ENCODE peak calls at places on chromosomes 4 and X, in six cellular contexts. Q is MM.1S, J is IMR-90, R is uterus, I is gastrocnemius medialis, Y is pancreas. B is an unnamed sample. For H3K4me1, the result is how much of the 10 kb centered on the place peaks cover.

GRCh38 chrX:140141444-140142029 is 176.2 kb upstream of the CXorf66 start:
- DNase-seq in I (no peak), J (peak), Y (no peak), R (no peak), Q (peak), B (peak)

GRCh38 chr4:89665662-89666061 is 171.3 kb downstream of the SNCA start:
- DNase-seq in R (no peak), Q (no peak), J (no peak), I (no peak), Y (no peak), B (no peak)

GRCh38 chr4:82401600-82401999 is 27.8 kb upstream of the HNRNPD start:
- DNase-seq in Q (no peak), Y (no peak), J (no peak), I (no peak), R (no peak), B (no peak)

GRCh38 chrX:153992180-153992579 is 19.6 kb downstream of the TMEM187 start:
- DNase-seq in Q (no peak), R (no peak), I (no peak), J (no peak), Y (no peak), B (no peak)

GRCh38 chr4:139154952-139155557 is 22.0 kb downstream of the ELF2 start:
- DNase-seq in I (no peak), J (no peak), R (no peak), Q (no peak), Y (no peak), B (no peak)

GRCh38 chr4:109207060-109207459 is 95.4 kb downstream of the COL25A1 start:
- DNase-seq in Y (no peak), R (no peak), Q (no peak), I (peak), J (peak), B (no peak)

GRCh38 chrX:15468036-15468435 is 25.1 kb downstream of the PIR start:
- DNase-seq in I (peak), J (peak), Y (no peak), R (peak), Q (no peak), B (no peak)

GRCh38 chr4:56995525-56995924 is 16.8 kb downstream of the POLR2B start:
- DNase-seq in J (peak), Q (no peak), R (peak), I (no peak), Y (no peak), B (no peak)

GRCh38 chr4:94516999-94517398 is 65.3 kb downstream of the PDLIM5 start:
- DNase-seq in Y (no peak), I (no peak), Q (no peak), R (peak), J (peak), B (no peak)

GRCh38 chr4:94523033-94523590 is 71.4 kb downstream of the PDLIM5 start:
- DNase-seq in Q (no peak), R (no peak), J (no peak), I (no peak), Y (no peak), B (no peak)

GRCh38 chr4:94519019-94519418 is 67.3 kb downstream of the PDLIM5 start:
- DNase-seq in J (no peak), I (no peak), Q (no peak), R (no peak), Y (no peak), B (no peak)

GRCh38 chr4:94517492-94517891 is 65.8 kb downstream of the PDLIM5 start:
- DNase-seq in R (no peak), I (no peak), J (no peak), Q (no peak), Y (no peak), B (no peak)

GRCh38 chr4:94519925-94520789 is 68.4 kb downstream of the PDLIM5 start:
- DNase-seq in Y (no peak), J (no peak), R (no peak), I (no peak), Q (no peak), B (no peak)
- H3K4me1 ChIP-seq in Y (under half), J (under half), R (under half), I (half or more), Q (under half), B (under half)

GRCh38 chr4:37780444-37781133 is 45.9 kb upstream of the PGM2 start:
- DNase-seq in Q (peak), Y (no peak), J (no peak), I (no peak), R (no peak), B (peak)
- TF ChIP-seq CTCF in Q (no peak), Y (no peak), J (no peak), I (no peak), R (no peak), B (no peak)

DNA sequence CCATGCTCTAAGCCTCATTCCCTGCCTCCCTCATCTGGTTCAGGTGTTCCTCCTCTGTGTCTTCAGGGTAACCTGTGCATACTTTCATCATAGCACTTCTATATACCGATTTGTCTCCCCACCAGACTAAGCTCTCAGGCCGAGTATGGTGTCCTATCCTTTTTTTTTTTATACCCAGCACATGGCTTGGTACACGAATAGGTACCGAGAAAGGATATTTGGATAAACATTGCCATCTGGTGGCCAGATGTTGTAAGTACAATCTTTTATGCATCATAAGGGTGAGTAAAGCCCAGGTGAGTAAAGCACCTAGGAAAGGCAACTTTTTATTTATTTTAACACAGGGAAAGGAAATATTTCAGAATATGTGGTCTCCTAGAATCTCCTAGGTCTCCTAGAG is 68.4 kb downstream of the MID2 start:
- DNase-seq in I (no peak), Y (no peak), Q (peak), R (no peak), J (peak), B (peak)
- H3K4me3 ChIP-seq in I (no peak), Y (no peak), Q (no peak), R (no peak), J (no peak), B (no peak)

DNA sequence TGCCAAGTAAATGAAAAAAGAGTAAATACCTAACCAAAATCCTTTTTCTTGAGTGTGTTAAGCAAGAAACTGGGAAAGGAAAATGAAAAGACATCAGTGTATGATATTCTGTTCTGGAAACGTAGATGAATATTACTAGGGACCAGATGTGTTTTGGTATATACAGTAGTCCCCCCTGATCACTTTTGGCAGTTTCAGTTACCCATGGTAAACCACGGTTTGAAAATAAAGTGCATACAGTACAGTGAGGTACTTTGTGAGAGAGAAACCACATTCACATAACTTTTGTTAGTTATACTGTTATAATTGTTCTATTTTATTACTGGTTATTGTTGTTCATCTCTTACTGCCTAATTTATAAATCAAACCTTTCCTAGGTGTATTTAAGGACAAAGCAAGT is 250.9 kb downstream of the TENM3 start:
- DNase-seq in I (no peak), Y (no peak), R (no peak), Q (peak), J (no peak), B (no peak)
- H3K4me1 ChIP-seq in I (under half), Y (under half), R (under half), Q (under half), J (under half), B (under half)

DNA sequence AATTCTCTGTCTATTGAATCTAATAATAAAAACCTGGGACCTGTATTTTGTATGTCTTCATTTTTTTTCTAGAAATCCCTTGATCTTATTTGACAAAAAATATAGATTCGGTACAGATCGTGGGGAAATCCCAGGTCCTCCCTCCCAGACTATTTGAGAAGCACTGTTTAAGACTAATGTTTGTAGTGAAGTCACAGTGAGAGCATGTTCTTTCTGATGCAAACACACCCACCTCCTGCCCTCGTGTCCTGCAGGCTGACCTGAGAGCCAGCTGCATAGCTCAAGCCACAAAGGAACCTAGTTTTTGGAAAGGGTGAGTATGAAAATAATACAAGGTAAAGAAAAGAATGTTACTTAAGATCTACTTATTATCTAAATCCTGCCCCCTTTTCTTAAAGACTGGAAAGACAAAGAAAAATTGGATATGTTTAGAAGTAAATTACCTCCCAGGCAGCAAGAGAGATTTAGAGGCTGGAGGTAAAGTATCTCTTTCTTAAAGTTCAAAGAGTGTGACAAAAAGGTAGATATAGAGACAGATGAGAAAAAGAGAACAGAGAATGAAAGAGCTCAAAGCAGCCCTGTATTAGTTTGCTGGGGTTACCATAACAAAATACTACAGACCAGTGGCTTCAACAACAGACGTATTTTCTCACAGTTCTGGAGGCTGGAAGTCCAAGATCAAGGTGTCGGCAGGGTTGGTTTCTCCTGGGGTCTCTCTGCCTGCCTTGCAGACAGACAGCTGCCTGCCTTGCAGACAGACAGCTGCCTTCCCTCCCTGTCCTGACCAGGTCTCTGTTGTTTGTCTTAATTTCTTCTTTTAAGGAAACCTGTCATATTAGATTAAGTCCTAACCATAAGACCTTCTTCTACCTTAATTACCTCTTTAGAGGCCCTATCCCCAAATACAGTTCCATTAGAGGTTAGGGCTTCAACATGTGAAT is 20.4 kb upstream of the DCTD start:
- DNase-seq in J (peak), Q (no peak), Y (no peak), I (no peak), R (no peak), B (no peak)
- TF ChIP-seq CTCF in J (no peak), Q (no peak), Y (no peak), I (no peak), R (no peak), B (no peak)

DNA sequence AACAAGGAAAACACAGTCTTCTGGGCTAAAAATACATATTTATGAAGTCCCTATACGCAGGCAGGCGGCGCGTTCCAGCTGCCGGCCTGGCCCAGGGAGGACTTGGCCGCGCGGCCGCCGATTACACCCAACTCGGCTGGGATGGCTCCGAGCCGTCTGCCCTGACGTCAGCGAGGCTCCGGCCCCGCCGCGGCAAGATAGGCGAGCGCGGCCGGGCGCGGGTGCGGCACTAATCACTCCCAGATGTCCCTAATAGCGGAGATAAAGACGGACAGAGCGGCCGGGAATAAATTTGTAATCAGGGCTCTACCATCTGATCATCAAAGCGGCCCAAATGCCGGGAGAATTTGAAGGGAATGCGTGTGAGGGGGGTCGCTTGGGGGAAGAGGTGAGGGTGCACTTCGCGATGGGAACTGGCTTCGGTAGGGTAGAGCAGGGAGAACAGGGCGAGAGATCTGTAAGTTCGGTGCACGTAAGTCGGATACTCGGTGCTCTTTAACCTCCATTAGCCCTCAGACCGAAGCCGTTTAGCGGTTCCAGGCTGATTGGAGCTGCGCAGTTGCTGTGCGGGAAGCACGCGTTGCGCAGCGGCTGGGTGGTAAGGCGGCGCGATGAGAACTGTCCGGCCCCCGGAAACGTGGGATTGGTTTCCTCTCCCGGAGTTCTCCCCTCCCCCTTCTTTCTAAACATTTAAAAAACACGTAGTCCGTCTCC is 7.7 kb downstream of the HAND2 start:
- DNase-seq in Y (peak), R (peak), I (peak), J (peak), Q (no peak), B (no peak)
- H3K4me3 ChIP-seq in Y (peak), R (peak), I (peak), J (peak), Q (no peak), B (no peak)

B was measured in CD8-positive, alpha-beta T cell.